ENCODE peak calls at places on chromosome 17, in five cellular contexts. One of them, this sample, is unnamed.

GRCh38 chr17:35214631-35215273 is 20.6 kb upstream of the SLC35G3 start:
- DNase-seq in fibroblast of lung: no peak
- DNase-seq in kidney: no peak
- DNase-seq in epithelial cell of esophagus: no peak
- DNase-seq in neural crest cell: no peak
- DNase-seq in this sample: no peak

GRCh38 chr17:14482715-14483114 is 181.8 kb downstream of the HS3ST3B1 start:
- DNase-seq in fibroblast of lung: no peak
- DNase-seq in kidney: no peak
- DNase-seq in epithelial cell of esophagus: no peak
- DNase-seq in neural crest cell: no peak
- DNase-seq in this sample: no peak

GRCh38 chr17:82436601-82437324 is 13.8 kb downstream of the CYBC1 start:
- DNase-seq in fibroblast of lung: no peak
- DNase-seq in kidney: no peak
- DNase-seq in epithelial cell of esophagus: no peak
- DNase-seq in neural crest cell: no peak
- DNase-seq in this sample: no peak

GRCh38 chr17:2947996-2948550 is 115.3 kb downstream of the OR1D5 start:
- DNase-seq in fibroblast of lung: no peak
- DNase-seq in kidney: peak
- DNase-seq in epithelial cell of esophagus: no peak
- DNase-seq in neural crest cell: no peak
- DNase-seq in this sample: peak

GRCh38 chr17:51667722-51668083 is 407.4 kb downstream of the UTP18 start:
- DNase-seq in fibroblast of lung: no peak
- DNase-seq in kidney: no peak
- DNase-seq in epithelial cell of esophagus: no peak
- DNase-seq in neural crest cell: no peak
- DNase-seq in this sample: no peak

GRCh38 chr17:77325826-77326581 is 185.2 kb downstream of the SEC14L1 start:
- DNase-seq in fibroblast of lung: peak
- DNase-seq in kidney: peak
- DNase-seq in epithelial cell of esophagus: no peak
- DNase-seq in neural crest cell: no peak
- DNase-seq in this sample: peak

GRCh38 chr17:36545465-36546417 is 1.0 kb downstream of the GGNBP2 start:
- DNase-seq in fibroblast of lung: peak
- DNase-seq in kidney: peak
- DNase-seq in epithelial cell of esophagus: peak
- DNase-seq in neural crest cell: peak
- DNase-seq in this sample: peak

GRCh38 chr17:75228305-75228704 is 22.8 kb downstream of the NUP85 start:
- DNase-seq in fibroblast of lung: no peak
- DNase-seq in kidney: no peak
- DNase-seq in epithelial cell of esophagus: no peak
- DNase-seq in neural crest cell: no peak
- DNase-seq in this sample: no peak

DNA sequence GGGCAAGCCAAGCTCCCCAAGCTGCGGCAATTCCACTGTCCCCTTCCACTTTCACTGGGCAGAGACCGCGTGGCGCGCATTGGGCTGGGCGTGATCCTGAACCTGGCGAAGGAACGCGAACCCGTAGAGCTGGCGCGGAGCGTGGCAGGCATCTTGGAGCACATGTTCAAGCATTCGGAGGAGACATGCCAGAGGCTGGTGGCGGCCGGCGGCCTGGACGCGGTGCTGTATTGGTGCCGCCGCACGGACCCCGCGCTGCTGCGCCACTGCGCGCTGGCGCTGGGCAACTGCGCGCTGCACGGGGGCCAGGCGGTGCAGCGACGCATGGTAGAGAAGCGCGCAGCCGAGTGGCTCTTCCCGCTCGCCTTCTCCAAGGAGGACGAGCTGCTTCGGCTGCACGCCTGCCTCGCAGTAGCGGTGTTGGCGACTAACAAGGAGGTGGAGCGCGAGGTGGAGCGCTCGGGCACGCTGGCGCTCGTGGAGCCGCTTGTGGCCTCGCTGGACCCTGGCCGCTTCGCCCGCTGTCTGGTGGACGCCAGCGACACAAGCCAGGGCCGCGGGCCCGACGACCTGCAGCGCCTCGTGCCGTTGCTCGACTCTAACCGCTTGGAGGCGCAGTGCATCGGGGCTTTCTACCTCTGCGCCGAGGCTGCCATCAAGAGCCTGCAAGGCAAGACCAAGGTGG is 9.8 kb downstream of the SARM1 start:
- DNase-seq in fibroblast of lung: no peak
- DNase-seq in kidney: no peak
- DNase-seq in epithelial cell of esophagus: peak
- DNase-seq in neural crest cell: peak
- DNase-seq in this sample: peak
- TF ChIP-seq CTCF in fibroblast of lung: no peak
- TF ChIP-seq CTCF in kidney: peak
- TF ChIP-seq CTCF in epithelial cell of esophagus: peak
- TF ChIP-seq CTCF in neural crest cell: peak
- TF ChIP-seq CTCF in this sample: no peak

GRCh38 chr17:17435323-17435722 is 41.5 kb upstream of the MED9 start:
- DNase-seq in fibroblast of lung: peak
- DNase-seq in kidney: no peak
- DNase-seq in epithelial cell of esophagus: peak
- DNase-seq in neural crest cell: no peak
- DNase-seq in this sample: no peak
- TF ChIP-seq CTCF in fibroblast of lung: peak
- TF ChIP-seq CTCF in kidney: no peak
- TF ChIP-seq CTCF in epithelial cell of esophagus: no peak
- TF ChIP-seq CTCF in neural crest cell: peak
- TF ChIP-seq CTCF in this sample: peak

GRCh38 chr17:1882836-1883235 is 53.0 kb downstream of the RPA1 start:
- DNase-seq in fibroblast of lung: peak
- DNase-seq in kidney: no peak
- DNase-seq in epithelial cell of esophagus: peak
- DNase-seq in neural crest cell: no peak
- DNase-seq in this sample: no peak

GRCh38 chr17:1880851-1881630 is 51.2 kb downstream of the RPA1 start:
- DNase-seq in fibroblast of lung: peak
- DNase-seq in kidney: no peak
- DNase-seq in epithelial cell of esophagus: no peak
- DNase-seq in neural crest cell: peak
- DNase-seq in this sample: no peak

GRCh38 chr17:1875597-1875996 is 45.8 kb downstream of the RPA1 start:
- DNase-seq in fibroblast of lung: no peak
- DNase-seq in kidney: no peak
- DNase-seq in epithelial cell of esophagus: no peak
- DNase-seq in neural crest cell: no peak
- DNase-seq in this sample: no peak

GRCh38 chr17:1883536-1883935 is 53.7 kb downstream of the RPA1 start:
- DNase-seq in fibroblast of lung: no peak
- DNase-seq in kidney: no peak
- DNase-seq in epithelial cell of esophagus: no peak
- DNase-seq in neural crest cell: no peak
- DNase-seq in this sample: no peak

GRCh38 chr17:1878419-1879121 is 48.8 kb downstream of the RPA1 start:
- DNase-seq in fibroblast of lung: peak
- DNase-seq in kidney: no peak
- DNase-seq in epithelial cell of esophagus: no peak
- DNase-seq in neural crest cell: no peak
- DNase-seq in this sample: no peak
- TF ChIP-seq CTCF in fibroblast of lung: no peak
- TF ChIP-seq CTCF in kidney: no peak
- TF ChIP-seq CTCF in epithelial cell of esophagus: no peak
- TF ChIP-seq CTCF in neural crest cell: no peak
- TF ChIP-seq CTCF in this sample: no peak

GRCh38 chr17:38796451-38796850 is 2.9 kb downstream of the PIP4K2B start:
- DNase-seq in fibroblast of lung: no peak
- DNase-seq in kidney: no peak
- DNase-seq in epithelial cell of esophagus: no peak
- DNase-seq in neural crest cell: no peak
- DNase-seq in this sample: no peak

GRCh38 chr17:38786372-38786771 is 13.0 kb downstream of the PIP4K2B start:
- DNase-seq in fibroblast of lung: no peak
- DNase-seq in kidney: no peak
- DNase-seq in epithelial cell of esophagus: peak
- DNase-seq in neural crest cell: no peak
- DNase-seq in this sample: no peak

GRCh38 chr17:38794221-38794620 is 5.1 kb downstream of the PIP4K2B start:
- DNase-seq in fibroblast of lung: no peak
- DNase-seq in kidney: no peak
- DNase-seq in epithelial cell of esophagus: no peak
- DNase-seq in neural crest cell: no peak
- DNase-seq in this sample: no peak

GRCh38 chr17:38789185-38789584 is 10.2 kb downstream of the PIP4K2B start:
- DNase-seq in fibroblast of lung: no peak
- DNase-seq in kidney: no peak
- DNase-seq in epithelial cell of esophagus: no peak
- DNase-seq in neural crest cell: no peak
- DNase-seq in this sample: no peak

GRCh38 chr17:38791162-38791561 is 8.2 kb downstream of the PIP4K2B start:
- DNase-seq in fibroblast of lung: no peak
- DNase-seq in kidney: no peak
- DNase-seq in epithelial cell of esophagus: no peak
- DNase-seq in neural crest cell: no peak
- DNase-seq in this sample: no peak
- TF ChIP-seq CTCF in fibroblast of lung: no peak
- TF ChIP-seq CTCF in kidney: no peak
- TF ChIP-seq CTCF in epithelial cell of esophagus: no peak
- TF ChIP-seq CTCF in neural crest cell: no peak
- TF ChIP-seq CTCF in this sample: no peak

GRCh38 chr17:31559647-31560501 is 168.4 kb downstream of the RAB11FIP4 start:
- DNase-seq in fibroblast of lung: no peak
- DNase-seq in kidney: peak
- DNase-seq in epithelial cell of esophagus: no peak
- DNase-seq in neural crest cell: no peak
- DNase-seq in this sample: no peak
- TF ChIP-seq CTCF in fibroblast of lung: no peak
- TF ChIP-seq CTCF in kidney: no peak
- TF ChIP-seq CTCF in epithelial cell of esophagus: no peak
- TF ChIP-seq CTCF in neural crest cell: no peak
- TF ChIP-seq CTCF in this sample: peak

This sample was measured in chondrocyte.